ENCODE peak calls at places on chromosomes 3 and 15, in seven cellular contexts. One of them, this sample, is unnamed.

GRCh38 chr3:47098910-47099309 is 65.0 kb downstream of the SETD2 start:
- DNase-seq in cardiac muscle cell: no peak
- DNase-seq in Peyer's patch: no peak
- DNase-seq in brain microvascular endothelial cell: no peak
- DNase-seq in OCI-LY7: no peak
- DNase-seq in cardiac fibroblast: no peak
- DNase-seq in AG04449: no peak
- DNase-seq in this sample: no peak

GRCh38 chr3:172148269-172148668 is 108.9 kb downstream of the FNDC3B start:
- DNase-seq in cardiac muscle cell: no peak
- DNase-seq in brain microvascular endothelial cell: no peak
- DNase-seq in cardiac fibroblast: no peak
- DNase-seq in AG04449: no peak
- DNase-seq in OCI-LY7: no peak
- DNase-seq in Peyer's patch: no peak
- DNase-seq in this sample: no peak

GRCh38 chr3:33915796-33916589 is 117.6 kb downstream of the PDCD6IP start:
- DNase-seq in Peyer's patch: no peak
- DNase-seq in OCI-LY7: peak
- DNase-seq in brain microvascular endothelial cell: no peak
- DNase-seq in cardiac muscle cell: peak
- DNase-seq in cardiac fibroblast: peak
- DNase-seq in AG04449: no peak
- DNase-seq in this sample: no peak

GRCh38 chr15:61892140-61892539 is 168.1 kb downstream of the VPS13C start:
- DNase-seq in cardiac fibroblast: no peak
- DNase-seq in Peyer's patch: no peak
- DNase-seq in brain microvascular endothelial cell: no peak
- DNase-seq in AG04449: no peak
- DNase-seq in cardiac muscle cell: no peak
- DNase-seq in OCI-LY7: no peak
- DNase-seq in this sample: no peak

GRCh38 chr3:160401301-160402095 is 2.0 kb downstream of the SMC4 start:
- DNase-seq in AG04449: no peak
- DNase-seq in Peyer's patch: no peak
- DNase-seq in cardiac fibroblast: peak
- DNase-seq in cardiac muscle cell: peak
- DNase-seq in OCI-LY7: peak
- DNase-seq in brain microvascular endothelial cell: peak
- DNase-seq in this sample: no peak

GRCh38 chr15:101723161-101723873 is 956 bp downstream of the TARS3 start:
- DNase-seq in OCI-LY7: peak
- DNase-seq in Peyer's patch: peak
- DNase-seq in AG04449: no peak
- DNase-seq in cardiac muscle cell: no peak
- DNase-seq in cardiac fibroblast: peak
- DNase-seq in brain microvascular endothelial cell: peak
- DNase-seq in this sample: no peak

GRCh38 chr3:195774917-195775316 is 36.8 kb downstream of the MUC4 start:
- DNase-seq in AG04449: no peak
- DNase-seq in cardiac muscle cell: peak
- DNase-seq in cardiac fibroblast: peak
- DNase-seq in brain microvascular endothelial cell: peak
- DNase-seq in Peyer's patch: no peak
- DNase-seq in OCI-LY7: no peak
- DNase-seq in this sample: peak

GRCh38 chr15:65730560-65731172 is 61.4 kb downstream of the DENND4A start:
- DNase-seq in AG04449: no peak
- DNase-seq in cardiac muscle cell: no peak
- DNase-seq in OCI-LY7: no peak
- DNase-seq in cardiac fibroblast: peak
- DNase-seq in brain microvascular endothelial cell: no peak
- DNase-seq in Peyer's patch: no peak
- DNase-seq in this sample: no peak

GRCh38 chr15:68994981-68995753 is 19.3 kb upstream of the NOX5 start:
- DNase-seq in AG04449: no peak
- DNase-seq in OCI-LY7: no peak
- DNase-seq in brain microvascular endothelial cell: no peak
- DNase-seq in cardiac fibroblast: no peak
- DNase-seq in Peyer's patch: no peak
- DNase-seq in cardiac muscle cell: no peak
- DNase-seq in this sample: no peak

GRCh38 chr3:117355566-117355965 is 646.0 kb downstream of the TUSC7 start:
- DNase-seq in brain microvascular endothelial cell: no peak
- DNase-seq in OCI-LY7: no peak
- DNase-seq in AG04449: no peak
- DNase-seq in cardiac muscle cell: peak
- DNase-seq in cardiac fibroblast: peak
- DNase-seq in Peyer's patch: no peak
- DNase-seq in this sample: peak

GRCh38 chr3:121443456-121443855 is 102.3 kb downstream of the POLQ start:
- DNase-seq in cardiac muscle cell: no peak
- DNase-seq in cardiac fibroblast: no peak
- DNase-seq in OCI-LY7: no peak
- DNase-seq in Peyer's patch: no peak
- DNase-seq in brain microvascular endothelial cell: no peak
- DNase-seq in AG04449: no peak
- DNase-seq in this sample: no peak

GRCh38 chr3:123261666-123262065 is 59.9 kb downstream of the SEC22A start:
- DNase-seq in brain microvascular endothelial cell: no peak
- DNase-seq in Peyer's patch: no peak
- DNase-seq in cardiac fibroblast: no peak
- DNase-seq in cardiac muscle cell: no peak
- DNase-seq in OCI-LY7: peak
- DNase-seq in AG04449: no peak
- DNase-seq in this sample: no peak

GRCh38 chr3:194139085-194139976 is 3.4 kb downstream of the HES1 start:
- DNase-seq in AG04449: no peak
- DNase-seq in cardiac muscle cell: peak
- DNase-seq in OCI-LY7: peak
- DNase-seq in cardiac fibroblast: peak
- DNase-seq in brain microvascular endothelial cell: peak
- DNase-seq in Peyer's patch: peak
- DNase-seq in this sample: no peak

GRCh38 chr15:81418427-81418826 is 44.4 kb upstream of the TMC3 start:
- DNase-seq in cardiac fibroblast: no peak
- DNase-seq in Peyer's patch: no peak
- DNase-seq in cardiac muscle cell: no peak
- DNase-seq in AG04449: no peak
- DNase-seq in brain microvascular endothelial cell: no peak
- DNase-seq in OCI-LY7: no peak
- DNase-seq in this sample: no peak

GRCh38 chr15:37121492-37121891 is 21.1 kb upstream of the MEIS2 start:
- DNase-seq in brain microvascular endothelial cell: no peak
- DNase-seq in OCI-LY7: no peak
- DNase-seq in AG04449: no peak
- DNase-seq in cardiac muscle cell: no peak
- DNase-seq in Peyer's patch: no peak
- DNase-seq in cardiac fibroblast: no peak
- DNase-seq in this sample: no peak

GRCh38 chr15:78340243-78341056 is at the start of gene CRABP1:
- DNase-seq in AG04449: no peak
- DNase-seq in OCI-LY7: no peak
- DNase-seq in cardiac muscle cell: peak
- DNase-seq in cardiac fibroblast: no peak
- DNase-seq in brain microvascular endothelial cell: no peak
- DNase-seq in Peyer's patch: no peak
- DNase-seq in this sample: no peak

GRCh38 chr3:183725387-183725786 is 27.8 kb downstream of the YEATS2 start:
- DNase-seq in brain microvascular endothelial cell: no peak
- DNase-seq in AG04449: no peak
- DNase-seq in cardiac fibroblast: no peak
- DNase-seq in Peyer's patch: no peak
- DNase-seq in OCI-LY7: no peak
- DNase-seq in cardiac muscle cell: no peak
- DNase-seq in this sample: no peak

GRCh38 chr3:10703875-10704274 is 112.2 kb upstream of the SLC6A11 start:
- DNase-seq in brain microvascular endothelial cell: peak
- DNase-seq in OCI-LY7: peak
- DNase-seq in Peyer's patch: no peak
- DNase-seq in cardiac muscle cell: peak
- DNase-seq in cardiac fibroblast: peak
- DNase-seq in AG04449: peak
- DNase-seq in this sample: no peak

GRCh38 chr3:162742159-162742717 is 1245.6 kb downstream of the OTOL1 start:
- DNase-seq in Peyer's patch: no peak
- DNase-seq in brain microvascular endothelial cell: no peak
- DNase-seq in OCI-LY7: no peak
- DNase-seq in cardiac fibroblast: no peak
- DNase-seq in cardiac muscle cell: no peak
- DNase-seq in AG04449: peak
- DNase-seq in this sample: no peak

GRCh38 chr3:120524171-120524923 is 71.8 kb upstream of the NDUFB4 start:
- DNase-seq in AG04449: no peak
- DNase-seq in cardiac fibroblast: peak
- DNase-seq in Peyer's patch: no peak
- DNase-seq in brain microvascular endothelial cell: peak
- DNase-seq in cardiac muscle cell: no peak
- DNase-seq in OCI-LY7: no peak
- DNase-seq in this sample: no peak

GRCh38 chr3:176953106-176954080 is 243.9 kb downstream of the TBL1XR1 start:
- DNase-seq in AG04449: peak
- DNase-seq in OCI-LY7: no peak
- DNase-seq in cardiac fibroblast: peak
- DNase-seq in Peyer's patch: no peak
- DNase-seq in cardiac muscle cell: no peak
- DNase-seq in brain microvascular endothelial cell: peak
- DNase-seq in this sample: peak

GRCh38 chr15:56959318-56959648 is 40.8 kb downstream of the TCF12 start:
- DNase-seq in cardiac fibroblast: no peak
- DNase-seq in brain microvascular endothelial cell: no peak
- DNase-seq in OCI-LY7: no peak
- DNase-seq in AG04449: no peak
- DNase-seq in Peyer's patch: no peak
- DNase-seq in cardiac muscle cell: no peak
- DNase-seq in this sample: no peak

GRCh38 chr3:99808163-99808794 is 9.4 kb upstream of the CMSS1 start:
- DNase-seq in cardiac fibroblast: peak
- DNase-seq in Peyer's patch: peak
- DNase-seq in AG04449: peak
- DNase-seq in brain microvascular endothelial cell: peak
- DNase-seq in cardiac muscle cell: peak
- DNase-seq in OCI-LY7: peak
- DNase-seq in this sample: peak

GRCh38 chr15:79450648-79451047 is 18.5 kb downstream of the MINAR1 start:
- DNase-seq in Peyer's patch: no peak
- DNase-seq in OCI-LY7: peak
- DNase-seq in cardiac fibroblast: no peak
- DNase-seq in cardiac muscle cell: no peak
- DNase-seq in brain microvascular endothelial cell: no peak
- DNase-seq in AG04449: no peak
- DNase-seq in this sample: no peak
- TF ChIP-seq CTCF in Peyer's patch: no peak
- TF ChIP-seq CTCF in OCI-LY7: peak
- TF ChIP-seq CTCF in cardiac fibroblast: peak
- TF ChIP-seq CTCF in cardiac muscle cell: peak
- TF ChIP-seq CTCF in brain microvascular endothelial cell: peak
- TF ChIP-seq CTCF in AG04449: peak
- TF ChIP-seq CTCF in this sample: peak

GRCh38 chr3:185009650-185010049 is 143.2 kb downstream of the C3orf70 start:
- DNase-seq in Peyer's patch: no peak
- DNase-seq in cardiac muscle cell: no peak
- DNase-seq in AG04449: no peak
- DNase-seq in cardiac fibroblast: no peak
- DNase-seq in brain microvascular endothelial cell: no peak
- DNase-seq in OCI-LY7: no peak
- DNase-seq in this sample: no peak
- H3K4me3 ChIP-seq in Peyer's patch: no peak
- H3K4me3 ChIP-seq in cardiac muscle cell: no peak
- H3K4me3 ChIP-seq in AG04449: no peak
- H3K4me3 ChIP-seq in cardiac fibroblast: no peak
- H3K4me3 ChIP-seq in brain microvascular endothelial cell: no peak
- H3K4me3 ChIP-seq in OCI-LY7: no peak
- H3K4me3 ChIP-seq in this sample: no peak

GRCh38 chr3:100893590-100893989 is 99.6 kb downstream of the ABI3BP start:
- DNase-seq in cardiac fibroblast: peak
- DNase-seq in AG04449: no peak
- DNase-seq in cardiac muscle cell: peak
- DNase-seq in Peyer's patch: no peak
- DNase-seq in brain microvascular endothelial cell: peak
- DNase-seq in OCI-LY7: no peak
- DNase-seq in this sample: no peak
- TF ChIP-seq CTCF in cardiac fibroblast: peak
- TF ChIP-seq CTCF in AG04449: peak
- TF ChIP-seq CTCF in cardiac muscle cell: peak
- TF ChIP-seq CTCF in Peyer's patch: peak
- TF ChIP-seq CTCF in brain microvascular endothelial cell: peak
- TF ChIP-seq CTCF in OCI-LY7: peak
- TF ChIP-seq CTCF in this sample: peak

GRCh38 chr3:126469479-126469878 is 6.2 kb downstream of the ZXDC start:
- DNase-seq in cardiac fibroblast: no peak
- DNase-seq in Peyer's patch: no peak
- DNase-seq in AG04449: no peak
- DNase-seq in cardiac muscle cell: peak
- DNase-seq in OCI-LY7: no peak
- DNase-seq in brain microvascular endothelial cell: no peak
- DNase-seq in this sample: no peak

GRCh38 chr3:126475411-126476114 is at the start of gene ZXDC:
- DNase-seq in cardiac muscle cell: peak
- DNase-seq in AG04449: peak
- DNase-seq in OCI-LY7: peak
- DNase-seq in brain microvascular endothelial cell: peak
- DNase-seq in cardiac fibroblast: peak
- DNase-seq in Peyer's patch: peak
- DNase-seq in this sample: peak

GRCh38 chr3:126473292-126474168 is 2.2 kb downstream of the ZXDC start:
- DNase-seq in brain microvascular endothelial cell: no peak
- DNase-seq in AG04449: no peak
- DNase-seq in cardiac muscle cell: no peak
- DNase-seq in cardiac fibroblast: no peak
- DNase-seq in OCI-LY7: peak
- DNase-seq in Peyer's patch: no peak
- DNase-seq in this sample: no peak

GRCh38 chr3:126474498-126475410 is 937 bp downstream of the ZXDC start:
- DNase-seq in cardiac fibroblast: peak
- DNase-seq in AG04449: no peak
- DNase-seq in cardiac muscle cell: peak
- DNase-seq in Peyer's patch: peak
- DNase-seq in brain microvascular endothelial cell: peak
- DNase-seq in OCI-LY7: peak
- DNase-seq in this sample: no peak

DNA sequence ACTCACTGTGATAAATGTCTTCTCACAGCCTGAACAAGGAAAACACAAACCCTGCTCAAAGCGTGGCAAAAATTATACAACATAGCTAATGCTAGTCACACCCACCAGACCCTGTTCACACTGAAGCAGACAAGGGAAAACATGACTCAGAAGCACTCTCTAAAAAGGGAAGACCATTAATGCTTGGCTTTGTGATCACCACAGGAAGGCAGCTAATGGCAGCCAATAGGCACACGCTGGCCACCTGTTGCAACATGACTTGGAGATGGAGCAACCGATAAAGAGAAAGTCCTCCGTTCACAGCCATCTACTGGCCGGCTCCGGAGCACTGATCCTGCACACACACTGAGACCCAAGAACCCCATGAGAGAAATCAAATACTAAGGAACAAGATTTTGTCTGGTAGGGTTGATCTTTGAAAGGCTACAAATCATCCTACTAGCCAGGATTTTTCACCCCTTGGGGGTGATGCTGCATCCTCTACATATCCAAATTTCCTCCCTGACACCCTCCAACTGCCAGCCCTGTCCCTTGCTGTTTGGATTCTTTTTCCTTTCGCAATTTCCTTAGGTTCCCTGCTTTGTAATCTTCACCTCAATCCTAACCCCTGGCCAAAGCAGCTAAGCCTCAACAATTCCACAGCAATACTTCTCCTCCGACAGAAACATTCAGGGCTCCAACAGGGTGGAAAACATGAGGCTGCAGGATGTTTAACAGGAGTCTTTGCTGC is 3.2 kb downstream of the ZXDC start:
- DNase-seq in AG04449: peak
- DNase-seq in cardiac fibroblast: peak
- DNase-seq in brain microvascular endothelial cell: peak
- DNase-seq in OCI-LY7: peak
- DNase-seq in cardiac muscle cell: no peak
- DNase-seq in Peyer's patch: peak
- DNase-seq in this sample: peak
- H3K4me3 ChIP-seq in AG04449: peak
- H3K4me3 ChIP-seq in cardiac fibroblast: no peak
- H3K4me3 ChIP-seq in brain microvascular endothelial cell: no peak
- H3K4me3 ChIP-seq in OCI-LY7: peak
- H3K4me3 ChIP-seq in cardiac muscle cell: no peak
- H3K4me3 ChIP-seq in Peyer's patch: peak
- H3K4me3 ChIP-seq in this sample: peak